ENCODE peak calls at places on chromosomes 4 and X, in nine cellular contexts. G is mammary epithelial cell, U is thoracic aorta, T is AG10803, C is OCI-LY7, N is right atrium auricular region, K is fibroblast of lung, P is body of pancreas, L is lower lobe of right lung. B is an unnamed sample.

GRCh38 chr4:48570646-48571220 is 80.7 kb downstream of the ZAR1 start:
- DNase-seq in G (peak), U (no peak), T (peak), C (no peak), N (no peak), K (peak), P (no peak), L (no peak), B (peak)

GRCh38 chr4:104728380-104729122 is 233.9 kb upstream of the CXXC4 start:
- DNase-seq in G (peak), U (no peak), T (peak), C (no peak), N (no peak), K (peak), P (no peak), L (no peak), B (no peak)

GRCh38 chrX:17967888-17968287 is 106.8 kb upstream of the RAI2 start:
- DNase-seq in G (no peak), U (no peak), T (no peak), C (no peak), N (no peak), K (no peak), P (peak), L (no peak), B (no peak)

GRCh38 chrX:131816551-131817136 is 206.5 kb upstream of the STK26 start:
- DNase-seq in G (peak), U (no peak), T (peak), C (peak), N (no peak), K (no peak), P (no peak), L (no peak), B (peak)

GRCh38 chr4:185004562-185005208 is 13.6 kb upstream of the HELT start:
- DNase-seq in G (no peak), U (peak), T (no peak), C (no peak), N (no peak), K (no peak), P (peak), L (peak), B (no peak)

GRCh38 chr4:120694973-120695372 is 227.6 kb downstream of the PRDM5 start:
- DNase-seq in G (peak), U (no peak), T (peak), C (no peak), N (no peak), K (peak), P (peak), L (no peak), B (no peak)

GRCh38 chrX:81120270-81120935 is 81.3 kb downstream of the HMGN5 start:
- DNase-seq in G (no peak), U (no peak), T (peak), C (peak), N (no peak), K (no peak), P (no peak), L (no peak), B (no peak)

GRCh38 chr4:151921371-151921770 is 160.6 kb upstream of the GATB start:
- DNase-seq in G (no peak), U (no peak), T (peak), C (no peak), N (no peak), K (no peak), P (no peak), L (no peak), B (no peak)

GRCh38 chr4:165563851-165564250 is 185.0 kb downstream of the CPE start:
- DNase-seq in G (peak), U (no peak), T (no peak), C (no peak), N (no peak), K (no peak), P (no peak), L (no peak), B (no peak)

GRCh38 chr4:83013931-83014330 is 3.3 kb upstream of the LIN54 start:
- DNase-seq in G (peak), U (no peak), T (no peak), C (peak), N (no peak), K (no peak), P (no peak), L (no peak), B (no peak)

GRCh38 chrX:9327086-9327746 is 137.6 kb upstream of the TBL1X start:
- DNase-seq in G (no peak), U (no peak), T (no peak), C (no peak), N (no peak), K (no peak), P (no peak), L (no peak), B (no peak)

GRCh38 chr4:55393461-55394320 is 2.1 kb upstream of the TMEM165 start:
- DNase-seq in G (no peak), U (no peak), T (peak), C (peak), N (no peak), K (peak), P (no peak), L (no peak), B (no peak)

GRCh38 chr4:185357220-185357619 is 38.5 kb downstream of the LRP2BP start:
- DNase-seq in G (no peak), U (no peak), T (peak), C (no peak), N (no peak), K (no peak), P (no peak), L (no peak), B (peak)

GRCh38 chrX:152220612-152221011 is 82.2 kb upstream of the MAGEA10 start:
- DNase-seq in G (peak), U (no peak), T (no peak), C (no peak), N (no peak), K (no peak), P (no peak), L (no peak), B (no peak)

GRCh38 chrX:132022863-132023116 is 312 bp upstream of the STK26 start:
- DNase-seq in G (no peak), U (no peak), T (no peak), C (no peak), N (no peak), K (no peak), P (no peak), L (no peak), B (no peak)

GRCh38 chr4:146051724-146052396 is 113.2 kb upstream of the ZNF827 start:
- DNase-seq in G (peak), U (no peak), T (peak), C (no peak), N (no peak), K (peak), P (no peak), L (no peak), B (peak)

GRCh38 chr4:189445613-189446012 is 495.1 kb upstream of the FRG1 start:
- DNase-seq in G (no peak), U (no peak), T (no peak), C (no peak), N (no peak), K (no peak), P (no peak), L (no peak), B (no peak)

GRCh38 chr4:3231431-3231980 is 17.5 kb upstream of the MSANTD1 start:
- DNase-seq in G (no peak), U (no peak), T (no peak), C (no peak), N (no peak), K (no peak), P (no peak), L (peak), B (no peak)

GRCh38 chrX:55742649-55743048 is 25.1 kb downstream of the RRAGB start:
- DNase-seq in G (peak), U (no peak), T (no peak), C (no peak), N (no peak), K (no peak), P (no peak), L (no peak), B (no peak)

GRCh38 chrX:84248226-84248625 is 60.2 kb upstream of the RPS6KA6 start:
- DNase-seq in G (peak), U (no peak), T (peak), C (no peak), N (no peak), K (peak), P (no peak), L (no peak), B (no peak)

GRCh38 chr4:1300466-1301455 is 11.1 kb downstream of the MAEA start:
- DNase-seq in G (peak), U (no peak), T (peak), C (no peak), N (peak), K (peak), P (no peak), L (peak), B (peak)

GRCh38 chr4:7892212-7893019 is 47.2 kb downstream of the AFAP1 start:
- DNase-seq in G (no peak), U (no peak), T (peak), C (no peak), N (no peak), K (peak), P (peak), L (no peak), B (peak)

GRCh38 chr4:154492288-154492687 is 689 bp upstream of the DCHS2 start:
- DNase-seq in G (no peak), U (no peak), T (no peak), C (no peak), N (no peak), K (no peak), P (no peak), L (no peak), B (no peak)

DNA sequence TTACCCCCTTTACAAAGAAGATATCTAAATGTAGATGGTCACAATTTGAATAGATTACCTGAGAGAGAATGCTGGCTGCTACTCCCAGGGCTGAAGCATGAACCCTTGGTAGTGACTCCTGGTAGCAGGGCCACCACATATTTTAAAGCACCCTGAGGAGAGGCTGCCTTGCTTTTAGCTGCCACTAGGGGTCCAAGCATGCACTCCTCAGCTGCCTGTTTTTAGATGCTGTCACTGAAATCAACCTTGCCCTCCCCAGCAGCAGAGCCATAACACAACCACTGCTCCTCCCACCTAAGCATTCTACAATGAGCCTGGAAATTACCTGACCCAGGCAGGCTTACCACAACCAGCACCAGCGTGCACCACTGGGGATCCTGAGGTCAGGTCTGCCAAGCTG is 850.9 kb downstream of the FAM133A start:
- DNase-seq in G (peak), U (no peak), T (no peak), C (no peak), N (no peak), K (no peak), P (no peak), L (no peak), B (no peak)
- TF ChIP-seq CTCF in G (peak), U (no peak), T (no peak), C (peak), N (no peak), K (no peak), P (no peak), L (no peak), B (peak)

GRCh38 chrX:45851434-45851991 is 650.8 kb upstream of the DIPK2B start:
- DNase-seq in G (peak), U (no peak), T (peak), C (no peak), N (no peak), K (no peak), P (no peak), L (peak), B (no peak)
- H3K4me3 ChIP-seq in G (peak), U (peak), T (peak), C (no peak), N (peak), K (peak), P (peak), L (peak), B (peak)

DNA sequence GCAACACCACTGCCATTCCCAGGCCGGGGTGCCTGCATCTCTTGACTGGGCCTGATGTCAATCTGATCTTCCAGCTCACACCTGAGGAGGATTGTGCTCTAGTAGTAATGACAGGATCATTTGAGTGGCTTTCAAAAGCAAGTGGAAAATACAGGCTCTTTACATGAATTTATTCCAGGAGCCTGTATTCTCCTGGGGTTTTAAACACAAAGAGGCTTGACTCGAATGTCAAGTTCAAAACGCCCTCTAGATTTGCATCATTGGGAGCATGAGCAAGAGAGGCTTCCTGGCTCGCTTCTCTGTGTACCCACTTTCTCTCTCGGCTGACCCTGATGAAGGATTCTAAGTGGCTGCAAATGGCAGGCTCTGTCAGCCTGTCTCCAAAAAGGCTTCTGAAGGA is 199.5 kb upstream of the PUDP start:
- DNase-seq in G (no peak), U (no peak), T (no peak), C (no peak), N (no peak), K (no peak), P (no peak), L (no peak), B (no peak)
- TF ChIP-seq CTCF in G (no peak), U (no peak), T (no peak), C (no peak), N (no peak), K (no peak), P (no peak), L (no peak), B (no peak)

DNA sequence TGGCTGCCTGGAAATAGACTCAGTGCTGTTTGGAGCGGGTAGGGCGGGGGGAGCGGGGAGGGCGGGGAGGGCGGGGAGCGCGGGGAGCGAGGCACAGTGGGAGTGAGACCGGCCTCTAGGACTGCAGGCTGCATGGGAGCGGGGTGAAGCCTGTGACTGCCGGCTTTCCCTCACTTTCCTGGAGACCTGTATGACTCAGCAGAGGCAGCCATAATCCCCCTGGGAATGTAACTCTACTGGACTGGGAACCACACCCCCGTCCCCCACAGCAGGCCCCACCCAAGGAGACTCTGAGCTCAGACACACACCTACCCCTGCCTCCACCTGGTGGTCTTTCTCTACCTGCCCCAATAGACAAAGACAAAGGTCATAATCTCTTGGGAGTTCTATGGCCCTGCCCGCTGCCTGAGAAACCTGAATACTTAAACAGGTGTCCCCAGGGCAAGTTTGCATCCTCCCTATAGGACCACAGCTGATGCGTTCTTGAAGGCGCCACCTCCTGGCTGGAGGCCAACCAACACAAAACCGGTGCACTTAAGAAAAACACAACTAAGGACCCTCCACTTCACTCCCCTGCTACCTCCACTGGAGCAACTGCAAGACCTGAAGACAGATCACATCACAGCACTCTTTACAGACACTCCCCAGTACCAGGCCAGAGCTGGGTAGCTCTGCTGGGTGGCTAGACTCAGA is 18.0 kb downstream of the HDAC8 start:
- DNase-seq in G (no peak), U (no peak), T (no peak), C (peak), N (no peak), K (no peak), P (no peak), L (no peak), B (no peak)
- H3K4me3 ChIP-seq in G (no peak), U (no peak), T (no peak), C (no peak), N (no peak), K (no peak), P (no peak), L (no peak), B (no peak)

DNA sequence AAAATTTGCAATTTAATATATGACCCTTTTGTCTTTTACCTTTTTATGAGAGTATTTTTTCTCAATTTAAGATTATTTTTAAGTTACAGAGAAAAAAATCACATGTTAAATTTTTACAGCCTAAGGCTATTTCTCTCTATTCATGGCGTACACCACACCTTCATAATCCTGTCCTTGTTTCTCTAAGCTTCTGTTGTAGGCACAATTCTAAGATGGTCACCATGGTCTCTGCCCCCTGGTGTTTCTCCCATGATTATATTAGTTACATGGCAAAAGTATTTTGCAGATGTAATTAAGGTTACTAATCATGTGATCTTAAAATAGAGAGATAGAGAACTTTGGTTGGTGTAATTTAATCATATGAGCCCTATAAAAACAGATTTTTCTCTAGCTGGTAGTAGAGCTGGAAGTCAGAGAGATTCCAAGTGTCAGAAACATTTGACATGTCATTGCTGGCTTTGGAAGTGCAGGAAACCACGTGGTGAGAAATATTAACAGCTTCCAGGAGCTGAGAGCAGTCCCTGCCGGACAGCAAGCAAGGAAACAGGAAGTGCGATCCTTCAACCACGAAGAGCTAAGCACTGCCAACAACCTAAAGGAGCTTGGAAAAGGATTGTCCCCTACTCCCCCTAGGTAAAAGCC is 89.8 kb downstream of the EIF4E start:
- DNase-seq in G (peak), U (no peak), T (peak), C (no peak), N (no peak), K (peak), P (no peak), L (no peak), B (no peak)
- TF ChIP-seq CTCF in G (no peak), U (no peak), T (no peak), C (no peak), N (peak), K (no peak), P (no peak), L (no peak), B (no peak)

GRCh38 chrX:40151211-40152172 is 53.7 kb upstream of the BCOR start:
- DNase-seq in G (no peak), U (no peak), T (no peak), C (no peak), N (no peak), K (no peak), P (no peak), L (peak), B (no peak)

GRCh38 chrX:40152706-40153334 is 55.1 kb upstream of the BCOR start:
- DNase-seq in G (no peak), U (no peak), T (no peak), C (peak), N (no peak), K (no peak), P (peak), L (peak), B (no peak)

GRCh38 chrX:40150503-40150902 is 52.7 kb upstream of the BCOR start:
- DNase-seq in G (no peak), U (no peak), T (no peak), C (peak), N (no peak), K (no peak), P (no peak), L (no peak), B (no peak)

GRCh38 chrX:40153335-40154221 is 55.8 kb upstream of the BCOR start:
- DNase-seq in G (no peak), U (no peak), T (no peak), C (peak), N (no peak), K (peak), P (peak), L (peak), B (no peak)

GRCh38 chrX:40152173-40152705 is 54.5 kb upstream of the BCOR start:
- DNase-seq in G (no peak), U (no peak), T (no peak), C (peak), N (no peak), K (no peak), P (no peak), L (peak), B (no peak)
- H3K4me3 ChIP-seq in G (no peak), U (peak), T (peak), C (peak), N (peak), K (no peak), P (no peak), L (peak), B (peak)

DNA sequence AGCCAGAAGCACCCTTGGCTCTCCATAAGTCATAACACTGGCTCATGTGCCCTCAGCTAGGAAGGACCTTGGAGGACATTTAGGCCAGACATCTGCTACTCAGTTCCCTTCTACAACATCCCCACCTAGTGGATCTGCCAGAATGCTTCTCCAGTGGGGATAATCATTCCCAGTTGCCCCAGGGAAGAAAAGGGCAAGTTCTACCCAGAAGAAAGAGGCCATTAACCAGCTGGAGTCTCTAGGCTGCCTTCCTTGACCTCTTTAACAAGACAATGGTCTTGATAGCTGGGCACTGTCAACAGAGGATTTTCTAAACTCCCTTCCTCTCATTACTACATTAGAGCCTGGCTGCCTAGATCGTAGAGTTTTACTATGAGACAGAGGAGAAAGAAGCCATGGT is 42.0 kb downstream of the LGI2 start:
- DNase-seq in G (peak), U (no peak), T (peak), C (no peak), N (no peak), K (peak), P (no peak), L (no peak), B (peak)
- TF ChIP-seq CTCF in G (peak), U (peak), T (peak), C (peak), N (peak), K (peak), P (peak), L (peak), B (peak)

B was measured in AG09309.